ENCODE peak calls at places on chromosomes 1 and 21, in five cellular contexts. X is fibroblast of lung, Y is PC-9, F is osteoblast, C is neural progenitor cell. J is an unnamed sample.

GRCh38 chr1:205680073-205680851 is at the start of gene SLC45A3:
- DNase-seq in X (no peak), Y (peak; percentile 46), F (peak; percentile 95), C (peak; percentile 71), J (peak; percentile 57)

GRCh38 chr1:228205526-228206436 is 2.1 kb upstream of the OBSCN start:
- DNase-seq in X (no peak), Y (no peak), F (peak; percentile 80), C (no peak), J (no peak)

GRCh38 chr1:36269408-36269838 is 36.7 kb upstream of the SH3D21 start:
- DNase-seq in X (peak; percentile 28), Y (no peak), F (no peak), C (no peak), J (peak; percentile 42)

GRCh38 chr21:26826801-26827200 is 18.4 kb downstream of the ADAMTS1 start:
- DNase-seq in X (peak; percentile 9), Y (no peak), F (no peak), C (no peak), J (no peak)

GRCh38 chr21:42073140-42074099 is 2.3 kb downstream of the UMODL1 start:
- DNase-seq in X (no peak), Y (no peak), F (peak; percentile 71), C (no peak), J (no peak)

GRCh38 chr1:159828916-159829634 is 2.4 kb downstream of the SLAMF8 start:
- DNase-seq in X (no peak), Y (no peak), F (peak; percentile 75), C (peak; percentile 68), J (peak; percentile 60)

GRCh38 chr1:63917571-63918394 is 144.0 kb downstream of the ROR1 start:
- DNase-seq in X (no peak), Y (no peak), F (no peak), C (peak; percentile 55), J (no peak)

GRCh38 chr1:160567858-160568682 is 11.2 kb downstream of the CD84 start:
- DNase-seq in X (no peak), Y (no peak), F (no peak), C (no peak), J (no peak)

GRCh38 chr21:38637161-38637560 is 138.9 kb upstream of the ERG start:
- DNase-seq in X (no peak), Y (no peak), F (no peak), C (no peak), J (no peak)

GRCh38 chr1:21165076-21165475 is 11.6 kb downstream of the EIF4G3 start:
- DNase-seq in X (peak; percentile 84), Y (no peak), F (no peak), C (no peak), J (no peak)
- H3K4me3 ChIP-seq in X (no peak overlapping the region), Y (no peak overlapping the region), F (no peak overlapping the region), C (no peak overlapping the region), J (no peak overlapping the region)

GRCh38 chr21:44950016-44950326 is 10.1 kb downstream of the SLX9 start:
- DNase-seq in X (no peak), Y (no peak), F (no peak), C (no peak), J (no peak)
- TF ChIP-seq CTCF in X (no peak), Y (peak; percentile 17), F (no peak), C (no peak), J (no peak)

GRCh38 chr1:150869683-150870082 is 6.7 kb downstream of the ARNT start:
- DNase-seq in X (no peak), Y (no peak), F (no peak), C (no peak), J (no peak)

DNA sequence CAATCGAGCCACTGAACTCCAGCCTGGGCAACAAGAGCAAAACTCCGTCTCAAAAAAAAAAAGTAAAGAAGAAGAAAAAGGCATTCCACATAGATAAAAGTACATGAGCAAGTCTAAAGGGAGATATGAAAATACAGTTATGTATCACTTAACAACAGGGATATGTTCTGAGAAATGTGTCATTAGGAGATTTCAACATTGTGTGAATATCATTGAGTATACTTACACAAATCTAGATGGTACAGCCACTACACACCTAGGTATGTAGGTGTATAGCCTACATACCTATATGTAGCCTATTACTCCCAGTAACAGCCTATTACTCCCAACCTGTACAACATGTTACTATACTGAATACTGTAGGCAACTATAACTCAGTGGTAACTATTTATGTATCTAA is 12.6 kb downstream of the ARNT start:
- DNase-seq in X (no peak), Y (no peak), F (no peak), C (no peak), J (no peak)
- H3K79me2 ChIP-seq in X (peaks cover 50% of the 10 kb centered on the region), Y (peaks cover 3% of the 10 kb centered on the region), F (peaks cover 91% of the 10 kb centered on the region), C (peaks cover 69% of the 10 kb centered on the region), J (peaks cover 91% of the 10 kb centered on the region)

GRCh38 chr1:24932725-24933294 is 2.7 kb upstream of the RUNX3 start:
- DNase-seq in X (no peak), Y (no peak), F (peak; percentile 77), C (no peak), J (no peak)

GRCh38 chr1:24930703-24931480 is 816 bp upstream of the RUNX3 start:
- DNase-seq in X (peak; percentile 13), Y (no peak), F (no peak), C (peak; percentile 21), J (no peak)

GRCh38 chr1:24929876-24930702 is at the start of gene RUNX3:
- DNase-seq in X (no peak), Y (no peak), F (peak; percentile 100), C (peak; percentile 84), J (peak; percentile 45)

GRCh38 chr1:24932284-24932683 is 2.2 kb upstream of the RUNX3 start:
- DNase-seq in X (no peak), Y (peak; percentile 50), F (peak; percentile 98), C (peak; percentile 86), J (peak; percentile 77)

DNA sequence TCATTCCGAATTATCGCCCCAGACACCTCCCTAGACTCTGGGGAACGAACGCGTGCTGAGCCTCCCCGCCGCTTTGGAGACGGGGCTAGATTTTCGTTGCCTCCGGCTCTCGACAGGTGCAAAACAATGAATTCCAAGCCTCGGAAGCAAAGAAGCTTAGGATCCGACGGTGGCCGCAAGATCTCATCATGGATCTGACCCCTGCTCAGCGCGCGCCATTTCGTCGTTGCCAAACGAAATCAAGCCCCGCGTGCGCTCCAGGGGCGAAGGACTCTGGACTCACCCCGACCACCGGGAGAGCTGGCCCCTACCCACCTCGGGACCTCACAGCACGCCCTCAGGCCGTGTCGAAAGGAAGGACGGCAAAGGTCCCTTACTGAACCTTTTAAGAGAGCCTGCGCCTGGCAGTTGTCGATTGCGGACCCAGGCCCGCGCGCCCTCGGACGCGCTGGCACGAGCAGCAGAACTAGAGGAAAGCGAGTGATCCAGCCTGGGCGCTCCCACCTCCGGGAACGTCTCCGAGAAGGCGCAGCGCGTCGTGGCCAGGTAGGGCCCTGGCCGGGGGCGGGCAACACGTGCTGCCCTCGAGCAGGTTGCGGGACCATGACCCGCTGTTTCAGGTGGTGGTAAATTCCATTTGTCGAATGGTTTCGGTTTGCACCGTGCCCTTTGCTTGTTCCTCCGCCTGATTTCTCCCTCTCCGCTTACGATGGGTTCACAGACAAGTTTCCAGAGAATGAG is 1.6 kb upstream of the RUNX3 start:
- DNase-seq in X (no peak), Y (no peak), F (peak; percentile 86), C (peak; percentile 71), J (no peak)
- H3K4me3 ChIP-seq in X (no peak overlapping the region), Y (no peak overlapping the region), F (no peak overlapping the region), C (peak overlapping the region; percentile 18), J (no peak overlapping the region)

GRCh38 chr1:117871013-117871412 is 58.4 kb downstream of the GDAP2 start:
- DNase-seq in X (no peak), Y (no peak), F (no peak), C (no peak), J (no peak)
- TF ChIP-seq CTCF in X (no peak), Y (no peak), F (no peak), C (no peak), J (no peak)

GRCh38 chr1:153640873-153641272 is 7.0 kb downstream of the CHTOP start:
- DNase-seq in X (no peak), Y (no peak), F (no peak), C (no peak), J (no peak)
- H3K79me2 ChIP-seq in X (peaks cover 20% of the 10 kb centered on the region), Y (peaks cover 65% of the 10 kb centered on the region), F (peaks cover 69% of the 10 kb centered on the region), C (peaks cover 78% of the 10 kb centered on the region), J (peaks cover 74% of the 10 kb centered on the region)

GRCh38 chr1:119010201-119010600 is 22.1 kb upstream of the TBX15 start:
- DNase-seq in X (no peak), Y (no peak), F (peak; percentile 88), C (no peak), J (no peak)

GRCh38 chr1:119007343-119007671 is 19.2 kb upstream of the TBX15 start:
- DNase-seq in X (no peak), Y (no peak), F (no peak), C (peak; percentile 15), J (no peak)

GRCh38 chr1:119009300-119009660 is 21.1 kb upstream of the TBX15 start:
- DNase-seq in X (no peak), Y (no peak), F (no peak), C (no peak), J (no peak)

GRCh38 chr1:119007672-119008482 is 19.7 kb upstream of the TBX15 start:
- DNase-seq in X (no peak), Y (no peak), F (no peak), C (peak; percentile 42), J (no peak)

GRCh38 chr1:119008483-119009299 is 20.5 kb upstream of the TBX15 start:
- DNase-seq in X (peak; percentile 74), Y (peak; percentile 20), F (peak; percentile 95), C (peak; percentile 58), J (peak; percentile 61)
- H3K4me3 ChIP-seq in X (peak overlapping the region; percentile 46), Y (no peak overlapping the region), F (peak overlapping the region; percentile 64), C (peak overlapping the region; percentile 28), J (no peak overlapping the region)